ENCODE peak calls at places on chromosomes 1 and 21, in seven cellular contexts. G is sciatic nerve; K is LoVo; U is CD8-positive, alpha-beta T cell; T is hypothalamus; W is CD8-positive, alpha-beta memory T cell; P is Calu3. Z is an unnamed sample.

GRCh38 chr1:21355956-21356355 is 65.7 kb upstream of the ECE1 start:
- DNase-seq in P (no peak), W (no peak), U (no peak), G (no peak), K (peak; percentile 24), T (no peak), Z (no peak)

GRCh38 chr1:52055066-52055853 is at the start of gene TXNDC12:
- DNase-seq in K (peak; percentile 92), T (peak; percentile 70), G (peak; percentile 81), W (peak; percentile 62), U (peak; percentile 50), P (peak; percentile 87), Z (peak; percentile 91)

GRCh38 chr1:183609313-183609712 is 19.1 kb upstream of the NCF2 start:
- DNase-seq in P (peak; percentile 10), W (no peak), K (peak; percentile 81), U (no peak), G (peak; percentile 78), T (peak; percentile 23), Z (no peak)

GRCh38 chr1:47913225-47913823 is 83.9 kb downstream of the TRABD2B start:
- DNase-seq in W (no peak), U (no peak), T (no peak), P (no peak), K (no peak), G (no peak), Z (no peak)

GRCh38 chr1:1440941-1441888 is 5.7 kb downstream of the VWA1 start:
- DNase-seq in W (peak; percentile 40), G (peak; percentile 80), U (peak; percentile 43), T (no peak), P (peak; percentile 70), K (no peak), Z (peak; percentile 78)

GRCh38 chr21:30684506-30684905 is 34.1 kb downstream of the KRTAP21-3 start:
- DNase-seq in K (no peak), P (no peak), W (no peak), T (no peak), U (no peak), G (no peak), Z (no peak)

GRCh38 chr1:235244969-235245592 is 82.9 kb downstream of the ARID4B start:
- DNase-seq in K (no peak), P (no peak), U (no peak), T (no peak), W (no peak), G (no peak), Z (no peak)

GRCh38 chr21:29481641-29482040 is 182.9 kb downstream of the BACH1 start:
- DNase-seq in W (no peak), U (no peak), T (no peak), G (no peak), P (no peak), K (no peak), Z (no peak)

GRCh38 chr1:7300893-7301292 is 470.2 kb upstream of the VAMP3 start:
- DNase-seq in T (no peak), G (no peak), K (peak; percentile 83), U (no peak), W (no peak), P (peak; percentile 44), Z (peak; percentile 84)

GRCh38 chr1:219782311-219782710 is 146.0 kb downstream of the SLC30A10 start:
- DNase-seq in P (no peak), T (no peak), W (no peak), G (no peak), K (no peak), U (no peak), Z (no peak)